ENCODE peak calls at places on chromosomes 4 and X, in eight cellular contexts. One of them, this sample, is unnamed.

GRCh38 chr4:105598787-105599186 is 46.4 kb downstream of the ARHGEF38 start:
- DNase-seq in fibroblast of pulmonary artery: no peak
- DNase-seq in fibroblast of lung: no peak
- DNase-seq in psoas muscle: no peak
- DNase-seq in pancreas: no peak
- DNase-seq in RWPE1: no peak
- DNase-seq in cardiac muscle cell: no peak
- DNase-seq in upper lobe of right lung: no peak
- DNase-seq in this sample: no peak

GRCh38 chr4:60450054-60450453 is 750.1 kb upstream of the ADGRL3 start:
- DNase-seq in fibroblast of lung: no peak
- DNase-seq in psoas muscle: no peak
- DNase-seq in RWPE1: no peak
- DNase-seq in upper lobe of right lung: no peak
- DNase-seq in cardiac muscle cell: no peak
- DNase-seq in pancreas: no peak
- DNase-seq in fibroblast of pulmonary artery: no peak
- DNase-seq in this sample: no peak

GRCh38 chrX:45748443-45748842 is 547.8 kb upstream of the DIPK2B start:
- DNase-seq in upper lobe of right lung: no peak
- DNase-seq in RWPE1: no peak
- DNase-seq in pancreas: no peak
- DNase-seq in fibroblast of pulmonary artery: no peak
- DNase-seq in cardiac muscle cell: no peak
- DNase-seq in psoas muscle: no peak
- DNase-seq in fibroblast of lung: no peak
- DNase-seq in this sample: no peak

GRCh38 chr4:140095694-140096482 is 58.1 kb downstream of the MAML3 start:
- DNase-seq in RWPE1: peak
- DNase-seq in pancreas: no peak
- DNase-seq in fibroblast of lung: peak
- DNase-seq in cardiac muscle cell: peak
- DNase-seq in psoas muscle: no peak
- DNase-seq in fibroblast of pulmonary artery: peak
- DNase-seq in upper lobe of right lung: no peak
- DNase-seq in this sample: no peak

GRCh38 chr4:155667538-155668511 is 1.2 kb downstream of the GUCY1A1 start:
- DNase-seq in fibroblast of pulmonary artery: peak
- DNase-seq in upper lobe of right lung: peak
- DNase-seq in psoas muscle: peak
- DNase-seq in pancreas: peak
- DNase-seq in fibroblast of lung: peak
- DNase-seq in RWPE1: peak
- DNase-seq in cardiac muscle cell: peak
- DNase-seq in this sample: peak

GRCh38 chrX:47145408-47146120 is 543 bp downstream of the RBM10 start:
- DNase-seq in pancreas: no peak
- DNase-seq in RWPE1: no peak
- DNase-seq in psoas muscle: no peak
- DNase-seq in fibroblast of lung: peak
- DNase-seq in fibroblast of pulmonary artery: no peak
- DNase-seq in upper lobe of right lung: no peak
- DNase-seq in cardiac muscle cell: no peak
- DNase-seq in this sample: no peak

GRCh38 chr4:123463869-123464268 is 67.3 kb downstream of the SPRY1 start:
- DNase-seq in pancreas: no peak
- DNase-seq in upper lobe of right lung: no peak
- DNase-seq in RWPE1: no peak
- DNase-seq in fibroblast of lung: no peak
- DNase-seq in fibroblast of pulmonary artery: no peak
- DNase-seq in cardiac muscle cell: no peak
- DNase-seq in psoas muscle: no peak
- DNase-seq in this sample: no peak

GRCh38 chr4:148868207-148868606 is 426.0 kb upstream of the NR3C2 start:
- DNase-seq in RWPE1: no peak
- DNase-seq in psoas muscle: no peak
- DNase-seq in fibroblast of pulmonary artery: no peak
- DNase-seq in fibroblast of lung: no peak
- DNase-seq in pancreas: no peak
- DNase-seq in cardiac muscle cell: no peak
- DNase-seq in upper lobe of right lung: no peak
- DNase-seq in this sample: no peak

GRCh38 chr4:39469429-39470077 is 10.7 kb downstream of the LIAS start:
- DNase-seq in RWPE1: peak
- DNase-seq in pancreas: no peak
- DNase-seq in psoas muscle: no peak
- DNase-seq in fibroblast of pulmonary artery: peak
- DNase-seq in fibroblast of lung: peak
- DNase-seq in upper lobe of right lung: no peak
- DNase-seq in cardiac muscle cell: peak
- DNase-seq in this sample: no peak

GRCh38 chrX:23465105-23465791 is 130.6 kb downstream of the PTCHD1 start:
- DNase-seq in cardiac muscle cell: no peak
- DNase-seq in fibroblast of pulmonary artery: no peak
- DNase-seq in RWPE1: no peak
- DNase-seq in fibroblast of lung: no peak
- DNase-seq in psoas muscle: no peak
- DNase-seq in upper lobe of right lung: no peak
- DNase-seq in pancreas: no peak
- DNase-seq in this sample: no peak

GRCh38 chr4:99723555-99724450 is 66.2 kb upstream of the C4orf54 start:
- DNase-seq in fibroblast of pulmonary artery: peak
- DNase-seq in fibroblast of lung: peak
- DNase-seq in RWPE1: peak
- DNase-seq in upper lobe of right lung: peak
- DNase-seq in pancreas: peak
- DNase-seq in cardiac muscle cell: peak
- DNase-seq in psoas muscle: peak
- DNase-seq in this sample: no peak

GRCh38 chr4:111537861-111538260 is 607.4 kb upstream of the FAM241A start:
- DNase-seq in RWPE1: no peak
- DNase-seq in psoas muscle: no peak
- DNase-seq in fibroblast of pulmonary artery: peak
- DNase-seq in upper lobe of right lung: no peak
- DNase-seq in pancreas: no peak
- DNase-seq in fibroblast of lung: no peak
- DNase-seq in cardiac muscle cell: peak
- DNase-seq in this sample: no peak

GRCh38 chr4:47442980-47443379 is 20.5 kb downstream of the COMMD8 start:
- DNase-seq in psoas muscle: no peak
- DNase-seq in upper lobe of right lung: no peak
- DNase-seq in fibroblast of lung: no peak
- DNase-seq in RWPE1: no peak
- DNase-seq in cardiac muscle cell: no peak
- DNase-seq in pancreas: no peak
- DNase-seq in fibroblast of pulmonary artery: no peak
- DNase-seq in this sample: no peak

GRCh38 chrX:39600222-39600621 is 497.5 kb downstream of the BCOR start:
- DNase-seq in fibroblast of pulmonary artery: no peak
- DNase-seq in RWPE1: no peak
- DNase-seq in cardiac muscle cell: no peak
- DNase-seq in psoas muscle: no peak
- DNase-seq in pancreas: no peak
- DNase-seq in upper lobe of right lung: no peak
- DNase-seq in fibroblast of lung: no peak
- DNase-seq in this sample: no peak

GRCh38 chr4:13344216-13344615 is 139.9 kb downstream of the RAB28 start:
- DNase-seq in fibroblast of lung: no peak
- DNase-seq in cardiac muscle cell: no peak
- DNase-seq in upper lobe of right lung: no peak
- DNase-seq in pancreas: no peak
- DNase-seq in RWPE1: no peak
- DNase-seq in psoas muscle: no peak
- DNase-seq in fibroblast of pulmonary artery: no peak
- DNase-seq in this sample: no peak

GRCh38 chr4:83251074-83251835 is 33.3 kb downstream of the COQ2 start:
- DNase-seq in psoas muscle: no peak
- DNase-seq in fibroblast of lung: no peak
- DNase-seq in cardiac muscle cell: peak
- DNase-seq in fibroblast of pulmonary artery: no peak
- DNase-seq in pancreas: no peak
- DNase-seq in upper lobe of right lung: no peak
- DNase-seq in RWPE1: no peak
- DNase-seq in this sample: no peak

GRCh38 chr4:164614999-164615398 is 138.9 kb upstream of the SMIM31 start:
- DNase-seq in fibroblast of lung: no peak
- DNase-seq in cardiac muscle cell: no peak
- DNase-seq in upper lobe of right lung: no peak
- DNase-seq in fibroblast of pulmonary artery: no peak
- DNase-seq in pancreas: no peak
- DNase-seq in RWPE1: no peak
- DNase-seq in psoas muscle: no peak
- DNase-seq in this sample: no peak

GRCh38 chr4:132334081-132334480 is 815.0 kb upstream of the PCDH10 start:
- DNase-seq in upper lobe of right lung: no peak
- DNase-seq in cardiac muscle cell: peak
- DNase-seq in psoas muscle: no peak
- DNase-seq in fibroblast of lung: no peak
- DNase-seq in RWPE1: no peak
- DNase-seq in fibroblast of pulmonary artery: peak
- DNase-seq in pancreas: no peak
- DNase-seq in this sample: no peak

GRCh38 chr4:168551211-168551610 is 54.4 kb downstream of the PALLD start:
- DNase-seq in psoas muscle: no peak
- DNase-seq in fibroblast of lung: peak
- DNase-seq in RWPE1: peak
- DNase-seq in cardiac muscle cell: peak
- DNase-seq in fibroblast of pulmonary artery: peak
- DNase-seq in upper lobe of right lung: no peak
- DNase-seq in pancreas: no peak
- DNase-seq in this sample: no peak

GRCh38 chr4:169627307-169627706 is 6.9 kb downstream of the CLCN3 start:
- DNase-seq in RWPE1: no peak
- DNase-seq in fibroblast of pulmonary artery: no peak
- DNase-seq in pancreas: no peak
- DNase-seq in fibroblast of lung: no peak
- DNase-seq in cardiac muscle cell: no peak
- DNase-seq in upper lobe of right lung: no peak
- DNase-seq in psoas muscle: no peak
- DNase-seq in this sample: no peak

GRCh38 chr4:97828646-97829045 is 314.6 kb downstream of the STPG2 start:
- DNase-seq in upper lobe of right lung: no peak
- DNase-seq in fibroblast of pulmonary artery: no peak
- DNase-seq in fibroblast of lung: no peak
- DNase-seq in psoas muscle: no peak
- DNase-seq in RWPE1: no peak
- DNase-seq in pancreas: no peak
- DNase-seq in cardiac muscle cell: no peak
- DNase-seq in this sample: no peak

GRCh38 chr4:8785656-8786142 is 85.9 kb downstream of the HMX1 start:
- DNase-seq in RWPE1: no peak
- DNase-seq in fibroblast of lung: no peak
- DNase-seq in cardiac muscle cell: no peak
- DNase-seq in fibroblast of pulmonary artery: no peak
- DNase-seq in pancreas: no peak
- DNase-seq in psoas muscle: no peak
- DNase-seq in upper lobe of right lung: no peak
- DNase-seq in this sample: no peak

GRCh38 chr4:27278615-27279014 is 418.0 kb downstream of the STIM2 start:
- DNase-seq in fibroblast of lung: peak
- DNase-seq in psoas muscle: no peak
- DNase-seq in fibroblast of pulmonary artery: peak
- DNase-seq in cardiac muscle cell: peak
- DNase-seq in upper lobe of right lung: no peak
- DNase-seq in pancreas: no peak
- DNase-seq in RWPE1: peak
- DNase-seq in this sample: peak

GRCh38 chr4:20299515-20299914 is 47.8 kb downstream of the SLIT2 start:
- DNase-seq in pancreas: no peak
- DNase-seq in psoas muscle: no peak
- DNase-seq in cardiac muscle cell: peak
- DNase-seq in upper lobe of right lung: no peak
- DNase-seq in fibroblast of pulmonary artery: peak
- DNase-seq in fibroblast of lung: peak
- DNase-seq in RWPE1: no peak
- DNase-seq in this sample: no peak
- TF ChIP-seq CTCF in pancreas: peak
- TF ChIP-seq CTCF in psoas muscle: peak
- TF ChIP-seq CTCF in cardiac muscle cell: peak
- TF ChIP-seq CTCF in upper lobe of right lung: peak
- TF ChIP-seq CTCF in fibroblast of pulmonary artery: peak
- TF ChIP-seq CTCF in fibroblast of lung: peak
- TF ChIP-seq CTCF in RWPE1: no peak
- TF ChIP-seq CTCF in this sample: peak

GRCh38 chrX:155864655-155865054 is 16.5 kb upstream of the VAMP7 start:
- DNase-seq in fibroblast of pulmonary artery: peak
- DNase-seq in upper lobe of right lung: no peak
- DNase-seq in cardiac muscle cell: peak
- DNase-seq in RWPE1: peak
- DNase-seq in fibroblast of lung: no peak
- DNase-seq in pancreas: no peak
- DNase-seq in psoas muscle: no peak
- DNase-seq in this sample: no peak
- TF ChIP-seq CTCF in fibroblast of pulmonary artery: peak
- TF ChIP-seq CTCF in upper lobe of right lung: no peak
- TF ChIP-seq CTCF in cardiac muscle cell: peak
- TF ChIP-seq CTCF in RWPE1: no peak
- TF ChIP-seq CTCF in fibroblast of lung: peak
- TF ChIP-seq CTCF in pancreas: no peak
- TF ChIP-seq CTCF in psoas muscle: no peak
- TF ChIP-seq CTCF in this sample: peak

GRCh38 chr4:79042079-79042674 is 102.9 kb upstream of the PAQR3 start:
- DNase-seq in fibroblast of pulmonary artery: peak
- DNase-seq in cardiac muscle cell: peak
- DNase-seq in fibroblast of lung: peak
- DNase-seq in RWPE1: peak
- DNase-seq in upper lobe of right lung: no peak
- DNase-seq in psoas muscle: no peak
- DNase-seq in pancreas: no peak
- DNase-seq in this sample: no peak
- TF ChIP-seq CTCF in fibroblast of pulmonary artery: peak
- TF ChIP-seq CTCF in cardiac muscle cell: peak
- TF ChIP-seq CTCF in fibroblast of lung: peak
- TF ChIP-seq CTCF in RWPE1: peak
- TF ChIP-seq CTCF in upper lobe of right lung: peak
- TF ChIP-seq CTCF in psoas muscle: peak
- TF ChIP-seq CTCF in pancreas: no peak
- TF ChIP-seq CTCF in this sample: peak

GRCh38 chr4:177879851-177880250 is 437.6 kb upstream of the AGA start:
- DNase-seq in upper lobe of right lung: no peak
- DNase-seq in cardiac muscle cell: no peak
- DNase-seq in psoas muscle: no peak
- DNase-seq in pancreas: no peak
- DNase-seq in RWPE1: no peak
- DNase-seq in fibroblast of pulmonary artery: no peak
- DNase-seq in fibroblast of lung: no peak
- DNase-seq in this sample: no peak
- TF ChIP-seq CTCF in upper lobe of right lung: no peak
- TF ChIP-seq CTCF in cardiac muscle cell: no peak
- TF ChIP-seq CTCF in psoas muscle: no peak
- TF ChIP-seq CTCF in pancreas: no peak
- TF ChIP-seq CTCF in RWPE1: no peak
- TF ChIP-seq CTCF in fibroblast of pulmonary artery: no peak
- TF ChIP-seq CTCF in fibroblast of lung: no peak
- TF ChIP-seq CTCF in this sample: no peak

This sample was measured in type B pancreatic cell.